ENCODE peak calls at places on chromosome 7, in seven cellular contexts. M, K, P, Y, E, T and W are unnamed samples.

GRCh38 chr7:7764515-7765138 is 46.2 kb upstream of the RPA3 start:
- DNase-seq in M (no peak), T (no peak), Y (no peak), P (no peak), K (no peak), E (no peak), W (no peak)

GRCh38 chr7:137703291-137704010 is 143.3 kb downstream of the DGKI start:
- DNase-seq in E (no peak), Y (no peak), M (no peak), P (no peak), K (no peak), T (no peak), W (no peak)

GRCh38 chr7:130473289-130473688 is 18.6 kb upstream of the MEST start:
- DNase-seq in K (no peak), T (no peak), E (no peak), Y (no peak), P (peak; percentile 64), M (no peak), W (no peak)

GRCh38 chr7:137847418-137848050 is 760 bp upstream of the DGKI start:
- DNase-seq in E (peak; percentile 61), P (no peak), M (peak; percentile 7), K (peak; percentile 49), T (no peak), Y (peak; percentile 48), W (no peak)

GRCh38 chr7:121305109-121305508 is 23.7 kb upstream of the WNT16 start:
- DNase-seq in M (no peak), T (no peak), Y (peak; percentile 60), E (no peak), P (no peak), K (no peak), W (no peak)

GRCh38 chr7:87530126-87530525 is 54.6 kb upstream of the ABCB4 start:
- DNase-seq in T (no peak), P (no peak), Y (no peak), E (no peak), K (no peak), M (no peak), W (no peak)

GRCh38 chr7:155804897-155805825 is 7.1 kb downstream of the SHH start:
- DNase-seq in E (peak; percentile 87), K (peak; percentile 82), M (no peak), P (peak; percentile 88), T (no peak), Y (peak; percentile 90), W (peak; percentile 65)

GRCh38 chr7:112898432-112899290 is 108.5 kb upstream of the TMEM168 start:
- DNase-seq in P (peak; percentile 83), E (peak; percentile 83), K (peak; percentile 86), T (no peak), Y (peak; percentile 93), M (peak; percentile 11), W (peak; percentile 68)

GRCh38 chr7:142866361-142867096 is 11.7 kb downstream of the EPHB6 start:
- DNase-seq in M (no peak), P (no peak), T (no peak), Y (peak; percentile 74), E (peak; percentile 74), K (peak; percentile 70), W (no peak)

GRCh38 chr7:30926323-30926722 is 14.7 kb downstream of the AQP1 start:
- DNase-seq in K (no peak), M (peak; percentile 3), T (peak; percentile 47), E (no peak), Y (no peak), P (no peak), W (peak; percentile 7)

GRCh38 chr7:44961844-44962482 is 16.9 kb downstream of the MYO1G start:
- DNase-seq in E (peak; percentile 54), Y (no peak), T (no peak), K (no peak), P (peak; percentile 33), M (no peak), W (no peak)

GRCh38 chr7:70944516-70944915 is 187.4 kb upstream of the GALNT17 start:
- DNase-seq in M (no peak), K (no peak), T (no peak), E (peak; percentile 25), P (no peak), Y (no peak), W (no peak)

GRCh38 chr7:34025579-34025978 is 120.2 kb downstream of the BMPER start:
- DNase-seq in E (no peak), M (no peak), Y (peak; percentile 13), T (no peak), P (no peak), K (no peak), W (no peak)

GRCh38 chr7:52154382-52154781 is 837.8 kb upstream of the COBL start:
- DNase-seq in K (peak; percentile 20), P (no peak), E (no peak), T (no peak), Y (peak; percentile 30), M (no peak), W (no peak)

GRCh38 chr7:64999165-65000004 is 7.1 kb downstream of the ERV3-1 start:
- DNase-seq in T (no peak), K (no peak), Y (peak; percentile 14), P (peak; percentile 97), E (no peak), M (peak; percentile 37), W (peak; percentile 44)

GRCh38 chr7:107966701-107967100 is 36.3 kb downstream of the LAMB1 start:
- DNase-seq in Y (peak; percentile 91), E (peak; percentile 85), K (no peak), P (no peak), M (no peak), T (no peak), W (no peak)

GRCh38 chr7:55120501-55121198 is 101.8 kb downstream of the EGFR start:
- DNase-seq in Y (no peak), M (peak; percentile 58), P (no peak), E (no peak), T (no peak), K (no peak), W (no peak)

GRCh38 chr7:56218510-56218909 is 102.3 kb upstream of the NUPR2 start:
- DNase-seq in M (peak; percentile 5), Y (no peak), E (no peak), P (peak; percentile 37), K (no peak), T (no peak), W (no peak)

GRCh38 chr7:27244488-27245123 is 2.0 kb downstream of the EVX1 start:
- DNase-seq in T (no peak), K (no peak), M (no peak), Y (peak; percentile 39), E (no peak), P (no peak), W (no peak)

GRCh38 chr7:142711722-142712616 is 37.3 kb upstream of the PRSS1 start:
- DNase-seq in P (peak; percentile 27), M (no peak), E (no peak), Y (peak; percentile 38), T (no peak), K (peak; percentile 83), W (peak; percentile 51)

GRCh38 chr7:31938650-31939049 is 131.6 kb downstream of the PDE1C start:
- DNase-seq in K (no peak), E (no peak), P (no peak), T (no peak), M (no peak), Y (no peak), W (no peak)

GRCh38 chr7:2980406-2981102 is 63.1 kb downstream of the CARD11 start:
- DNase-seq in K (no peak), M (peak; percentile 7), E (no peak), P (no peak), Y (no peak), T (no peak), W (peak; percentile 19)

GRCh38 chr7:44384586-44385383 is 59.4 kb upstream of the CAMK2B start:
- DNase-seq in M (no peak), P (no peak), Y (no peak), K (no peak), T (peak; percentile 52), E (peak; percentile 43), W (peak; percentile 26)

GRCh38 chr7:54879776-54880175 is 120.8 kb upstream of the SEC61G start:
- DNase-seq in K (no peak), T (no peak), P (no peak), M (no peak), Y (no peak), E (no peak), W (no peak)

GRCh38 chr7:106050743-106051110 is 61.4 kb downstream of the SYPL1 start:
- DNase-seq in E (peak; percentile 86), P (no peak), K (no peak), M (no peak), T (no peak), Y (no peak), W (peak; percentile 28)

GRCh38 chr7:155684546-155684945 is 40.1 kb downstream of the RBM33 start:
- DNase-seq in P (no peak), K (no peak), E (no peak), Y (no peak), M (no peak), T (no peak), W (no peak)

GRCh38 chr7:94412762-94413322 is 18.1 kb downstream of the COL1A2 start:
- DNase-seq in K (no peak), M (no peak), T (no peak), P (no peak), Y (no peak), E (no peak), W (no peak)

GRCh38 chr7:34869016-34869415 is 168.3 kb downstream of the DPY19L1 start:
- DNase-seq in Y (no peak), P (no peak), M (no peak), T (no peak), K (no peak), E (no peak), W (no peak)

GRCh38 chr7:150801242-150801945 is 825 bp downstream of the TMEM176A start:
- DNase-seq in Y (no peak), P (no peak), M (no peak), T (no peak), E (no peak), K (no peak), W (no peak)